ENCODE peak calls at places on chromosome 4, in seven cellular contexts. H is osteocyte, Z is choroid plexus epithelial cell, O is Calu3, D is esophagus muscularis mucosa, L is uterus, V is GM23338. P is an unnamed sample.
A peak's percentile ranks its signal among the peaks of the same experiment; 100 is the strongest.

GRCh38 chr4:168744021-168744420 is 247.2 kb downstream of the PALLD start:
- DNase-seq in H (no peak), Z (peak; percentile 81), O (no peak), D (no peak), L (no peak), V (no peak), P (no peak)

GRCh38 chr4:152052431-152053057 is 291.7 kb upstream of the GATB start:
- DNase-seq in H (no peak), Z (peak; percentile 61), O (no peak), D (no peak), L (no peak), V (no peak), P (no peak)

GRCh38 chr4:154314248-154314647 is 177.4 kb downstream of the DCHS2 start:
- DNase-seq in H (no peak), Z (peak; percentile 61), O (peak; percentile 21), D (no peak), L (no peak), V (peak; percentile 43), P (no peak)

GRCh38 chr4:84967292-84967651 is 782 bp upstream of the WDFY3 start:
- DNase-seq in H (no peak), Z (peak; percentile 43), O (no peak), D (no peak), L (no peak), V (no peak), P (no peak)

GRCh38 chr4:109979932-109980717 is 67.4 kb downstream of the EGF start:
- DNase-seq in H (no peak), Z (peak; percentile 77), O (no peak), D (no peak), L (no peak), V (no peak), P (no peak)

GRCh38 chr4:110049951-110050925 is 137.6 kb downstream of the EGF start:
- DNase-seq in H (no peak), Z (peak; percentile 74), O (peak; percentile 18), D (peak; percentile 66), L (peak; percentile 23), V (peak; percentile 69), P (no peak)

GRCh38 chr4:109560687-109561452 is 824 bp downstream of the MCUB start:
- DNase-seq in H (no peak), Z (peak; percentile 78), O (peak; percentile 9), D (no peak), L (peak; percentile 41), V (peak; percentile 64), P (no peak)

GRCh38 chr4:111641813-111642579 is 503.3 kb upstream of the FAM241A start:
- DNase-seq in H (no peak), Z (peak; percentile 97), O (peak; percentile 75), D (no peak), L (peak; percentile 54), V (peak; percentile 93), P (no peak)

GRCh38 chr4:98996056-98996941 is 778 bp downstream of the METAP1 start:
- DNase-seq in H (no peak), Z (peak; percentile 41), O (peak; percentile 11), D (no peak), L (no peak), V (peak; percentile 31), P (no peak)

GRCh38 chr4:48067536-48067935 is 51.0 kb downstream of the NIPAL1 start:
- DNase-seq in H (no peak), Z (no peak), O (no peak), D (no peak), L (no peak), V (no peak), P (no peak)

GRCh38 chr4:1578301-1578781 is 105.8 kb downstream of the FAM53A start:
- DNase-seq in H (no peak), Z (no peak), O (no peak), D (no peak), L (no peak), V (peak; percentile 72), P (no peak)

GRCh38 chr4:127470290-127470809 is 162.4 kb upstream of the INTU start:
- DNase-seq in H (peak; percentile 82), Z (no peak), O (no peak), D (no peak), L (peak; percentile 11), V (no peak), P (no peak)

GRCh38 chr4:112817933-112818921 is 181.3 kb downstream of the LARP7 start:
- DNase-seq in H (peak; percentile 86), Z (peak; percentile 94), O (peak; percentile 39), D (peak; percentile 92), L (peak; percentile 68), V (peak; percentile 90), P (peak; percentile 42)

GRCh38 chr4:95979961-95980876 is 140.3 kb downstream of the PDHA2 start:
- DNase-seq in H (no peak), Z (no peak), O (no peak), D (no peak), L (no peak), V (no peak), P (no peak)

GRCh38 chr4:26748805-26749204 is 111.8 kb upstream of the STIM2 start:
- DNase-seq in H (no peak), Z (no peak), O (no peak), D (no peak), L (no peak), V (no peak), P (no peak)

GRCh38 chr4:102598102-102598758 is 97.1 kb downstream of the NFKB1 start:
- DNase-seq in H (no peak), Z (peak; percentile 32), O (no peak), D (no peak), L (no peak), V (no peak), P (no peak)

GRCh38 chr4:2835978-2836377 is 7.7 kb upstream of the ADD1 start:
- DNase-seq in H (peak; percentile 80), Z (no peak), O (no peak), D (no peak), L (no peak), V (no peak), P (no peak)

GRCh38 chr4:26022346-26022891 is 108.4 kb downstream of the SMIM20 start:
- DNase-seq in H (no peak), Z (peak; percentile 72), O (peak; percentile 8), D (no peak), L (no peak), V (no peak), P (no peak)

GRCh38 chr4:134668237-134668636 is 466.6 kb upstream of the PABPC4L start:
- DNase-seq in H (no peak), Z (no peak), O (peak; percentile 43), D (no peak), L (no peak), V (no peak), P (no peak)

GRCh38 chr4:4333265-4333706 is 43.2 kb downstream of the ZBTB49 start:
- DNase-seq in H (no peak), Z (peak; percentile 74), O (no peak), D (no peak), L (no peak), V (no peak), P (no peak)

GRCh38 chr4:100286601-100287000 is 96.3 kb upstream of the DDIT4L start:
- DNase-seq in H (no peak), Z (no peak), O (no peak), D (no peak), L (no peak), V (peak; percentile 57), P (no peak)

GRCh38 chr4:144575181-144575580 is 70.8 kb upstream of the HHIP start:
- DNase-seq in H (no peak), Z (no peak), O (no peak), D (no peak), L (no peak), V (peak; percentile 23), P (no peak)
- TF ChIP-seq CTCF in H (peak; percentile 22), Z (peak; percentile 34), O (no peak), D (no peak), L (no peak), V (peak; percentile 27), P (no peak)

GRCh38 chr4:159944477-159944876 is 841.6 kb downstream of the RAPGEF2 start:
- DNase-seq in H (no peak), Z (no peak), O (no peak), D (no peak), L (no peak), V (no peak), P (no peak)

GRCh38 chr4:159950707-159951106 is 847.8 kb downstream of the RAPGEF2 start:
- DNase-seq in H (no peak), Z (no peak), O (no peak), D (no peak), L (no peak), V (peak; percentile 40), P (no peak)

GRCh38 chr4:159946983-159947645 is 844.2 kb downstream of the RAPGEF2 start:
- DNase-seq in H (no peak), Z (peak; percentile 86), O (no peak), D (no peak), L (no peak), V (peak; percentile 82), P (no peak)
- TF ChIP-seq CTCF in H (peak; percentile 81), Z (peak; percentile 70), O (peak; percentile 23), D (no peak), L (no peak), V (peak; percentile 93), P (peak; percentile 31)

GRCh38 chr4:106240699-106241098 is 75.3 kb downstream of the TBCK start:
- DNase-seq in H (no peak), Z (no peak), O (no peak), D (no peak), L (no peak), V (no peak), P (no peak)

GRCh38 chr4:106238819-106239420 is 77.1 kb downstream of the TBCK start:
- DNase-seq in H (no peak), Z (peak; percentile 71), O (peak; percentile 40), D (no peak), L (no peak), V (peak; percentile 80), P (no peak)
- TF ChIP-seq CTCF in H (peak; percentile 55), Z (peak; percentile 77), O (peak; percentile 55), D (peak; percentile 23), L (no peak), V (peak; percentile 69), P (peak; percentile 73)

GRCh38 chr4:75889537-75890199 is 12.6 kb downstream of the PPEF2 start:
- DNase-seq in H (no peak), Z (no peak), O (no peak), D (no peak), L (no peak), V (no peak), P (no peak)

GRCh38 chr4:75891611-75892010 is 10.6 kb downstream of the PPEF2 start:
- DNase-seq in H (no peak), Z (no peak), O (no peak), D (no peak), L (no peak), V (no peak), P (no peak)

GRCh38 chr4:75895744-75896314 is 6.4 kb downstream of the PPEF2 start:
- DNase-seq in H (no peak), Z (peak; percentile 47), O (peak; percentile 12), D (no peak), L (no peak), V (peak; percentile 74), P (no peak)

GRCh38 chr4:75892508-75892907 is 9.7 kb downstream of the PPEF2 start:
- DNase-seq in H (no peak), Z (no peak), O (peak; percentile 27), D (no peak), L (no peak), V (peak; percentile 74), P (no peak)
- TF ChIP-seq CTCF in H (peak; percentile 7), Z (peak; percentile 36), O (no peak), D (no peak), L (no peak), V (peak; percentile 54), P (no peak)